ENCODE peak calls at places on chromosomes 6 and 20, in seven cellular contexts. G is HL-60, V is K562, J is GM12878, W is SK-N-SH, F is HepG2, T is HCT116. M is an unnamed sample.
A peak's percentile ranks its signal among the peaks of the same experiment; 100 is the strongest.

GRCh38 chr6:139189665-139190064 is 54.8 kb downstream of the HECA start:
- DNase-seq in T (no peak), F (no peak), V (no peak), J (no peak), G (no peak), W (no peak), M (no peak)

GRCh38 chr20:63750807-63751470 is 11.4 kb downstream of the SLC2A4RG start:
- DNase-seq in J (no peak), W (peak; percentile 40), G (no peak), T (no peak), V (no peak), F (no peak), M (no peak)

GRCh38 chr6:113903666-113904330 is 46.7 kb downstream of the MARCKS start:
- DNase-seq in G (no peak), J (no peak), V (no peak), T (no peak), F (peak; percentile 45), W (no peak), M (no peak)

GRCh38 chr6:474454-475185 is 83.1 kb downstream of the IRF4 start:
- DNase-seq in G (peak; percentile 79), F (no peak), V (no peak), W (peak; percentile 44), J (peak; percentile 59), T (no peak), M (no peak)

GRCh38 chr20:42392417-42392816 is 774.2 kb upstream of the CHD6 start:
- DNase-seq in W (no peak), J (no peak), G (no peak), T (no peak), F (no peak), V (no peak), M (no peak)

GRCh38 chr6:36075656-36076055 is 48.0 kb downstream of the MAPK14 start:
- DNase-seq in T (peak; percentile 6), W (peak; percentile 8), J (no peak), F (peak; percentile 71), V (peak; percentile 53), G (peak; percentile 21), M (no peak)

GRCh38 chr6:89432875-89433636 is at the start of gene ANKRD6:
- DNase-seq in G (peak; percentile 51), F (peak; percentile 20), T (peak; percentile 28), V (peak; percentile 92), W (peak; percentile 95), J (peak; percentile 17), M (no peak)

GRCh38 chr6:75334266-75335040 is 49.9 kb upstream of the TMEM30A start:
- DNase-seq in G (no peak), T (no peak), W (no peak), F (no peak), J (no peak), V (no peak), M (no peak)

GRCh38 chr6:139156571-139156970 is 21.7 kb downstream of the HECA start:
- DNase-seq in W (no peak), G (no peak), J (no peak), T (no peak), V (no peak), F (no peak), M (no peak)

DNA sequence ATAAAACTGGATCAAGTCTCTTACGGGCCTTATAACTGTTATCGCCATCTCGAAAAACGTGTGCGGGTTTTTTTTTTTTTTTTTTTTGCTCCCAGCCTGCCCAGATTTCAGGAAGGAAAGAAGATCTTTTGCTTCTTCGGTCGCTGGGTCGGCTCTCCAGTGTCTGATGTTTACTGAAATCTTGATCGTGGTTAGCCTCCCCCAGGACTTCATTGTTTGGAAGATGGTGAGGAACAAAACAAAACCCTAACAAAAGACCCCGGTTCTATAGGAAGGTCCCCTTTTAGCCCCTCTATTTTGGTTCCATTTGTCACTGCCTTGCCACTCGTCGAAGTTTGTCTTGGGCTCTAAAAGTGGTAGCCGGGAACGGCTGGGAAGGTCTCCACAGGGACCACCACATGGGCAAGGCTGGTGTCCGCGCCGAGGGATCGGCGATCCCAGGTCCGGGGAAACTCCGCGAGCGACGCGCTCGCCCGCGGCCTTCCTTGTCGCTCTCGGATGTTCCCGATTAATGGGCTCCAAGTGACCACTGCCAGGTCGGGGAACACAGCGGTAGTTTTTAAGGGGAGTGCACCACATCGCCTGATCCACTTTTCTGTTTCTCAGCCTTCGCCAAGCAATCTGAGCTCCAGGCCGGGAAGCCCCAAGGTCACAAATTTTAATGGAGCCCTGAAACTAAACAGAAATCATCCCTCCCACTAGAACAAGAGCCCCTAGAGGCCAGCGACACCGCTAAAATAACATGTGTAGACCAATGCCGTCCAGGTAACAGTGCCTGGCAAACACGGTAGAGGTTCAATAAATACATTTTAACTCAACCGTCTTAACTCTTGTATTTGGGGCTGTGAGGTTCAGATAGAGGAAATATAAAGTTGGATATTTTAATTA is 27.0 kb downstream of the TRIM27 start:
- DNase-seq in W (peak; percentile 63), J (no peak), T (peak; percentile 51), F (peak; percentile 89), V (peak; percentile 64), G (peak; percentile 68), M (peak; percentile 52)
- TF ChIP-seq POLR2AphosphoS5 in W (no peak), J (no peak), T (no peak), F (no peak), V (peak; percentile 55), G (peak; percentile 33), M (no peak)

GRCh38 chr6:45657243-45657642 is 279.5 kb upstream of the SUPT3H start:
- DNase-seq in G (no peak), T (no peak), W (no peak), V (no peak), J (no peak), F (no peak), M (no peak)
- TF ChIP-seq REST in G (no peak), T (no peak), W (no peak), V (no peak), J (no peak), F (no peak), M (no peak)

GRCh38 chr6:57029213-57029612 is 17.3 kb upstream of the KIAA1586 start:
- DNase-seq in G (no peak), J (no peak), T (no peak), V (no peak), F (no peak), W (no peak), M (no peak)
- H3K27ac ChIP-seq in G (no peak overlapping the region), J (no peak overlapping the region), T (no peak overlapping the region), V (no peak overlapping the region), F (no peak overlapping the region), W (no peak overlapping the region), M (no peak overlapping the region)

GRCh38 chr6:159174263-159174974 is 5.2 kb downstream of the FNDC1 start:
- DNase-seq in F (peak; percentile 46), J (peak; percentile 2), T (peak; percentile 44), G (peak; percentile 63), V (peak; percentile 70), W (peak; percentile 82), M (peak; percentile 28)
- TF ChIP-seq POLR2AphosphoS5 in F (no peak), J (no peak), T (no peak), G (no peak), V (no peak), W (no peak), M (no peak)

GRCh38 chr20:60403105-60403741 is 445.0 kb downstream of the CDH26 start:
- DNase-seq in J (no peak), T (no peak), G (no peak), V (no peak), W (no peak), F (no peak), M (no peak)
- TF ChIP-seq REST in J (no peak), T (no peak), G (no peak), V (no peak), W (no peak), F (no peak), M (no peak)

GRCh38 chr20:50745634-50746137 is 14.3 kb downstream of the PARD6B start:
- DNase-seq in F (no peak), J (no peak), G (no peak), W (no peak), V (no peak), T (no peak), M (no peak)
- H3K27ac ChIP-seq in F (peak overlapping the region; percentile 78), J (no peak overlapping the region), G (no peak overlapping the region), W (no peak overlapping the region), V (no peak overlapping the region), T (peak overlapping the region; percentile 93), M (peak overlapping the region; percentile 99)